ENCODE peak calls at places on chromosomes 1 and 21, in four cellular contexts. W is K562, N is HepG2, I is GM12878. A is an unnamed sample.

GRCh38 chr1:33634806-33635205 is 162.4 kb downstream of the ZSCAN20 start:
- DNase-seq in I (no peak), N (peak; percentile 14), W (peak; percentile 58), A (peak; percentile 75)

GRCh38 chr1:71046891-71047634 is 553 bp downstream of the PTGER3 start:
- DNase-seq in I (no peak), W (no peak), N (no peak), A (peak; percentile 38)

GRCh38 chr1:169550294-169550693 is 36.0 kb downstream of the F5 start:
- DNase-seq in N (peak; percentile 58), I (no peak), W (peak; percentile 30), A (no peak)

GRCh38 chr1:153550827-153551512 is 1.9 kb upstream of the S100A3 start:
- DNase-seq in W (no peak), N (no peak), I (no peak), A (no peak)

GRCh38 chr1:81305997-81306452 is 494.7 kb upstream of the ADGRL2 start:
- DNase-seq in N (no peak), W (no peak), I (no peak), A (no peak)

GRCh38 chr1:36006941-36007500 is 76.1 kb downstream of the AGO3 start:
- DNase-seq in I (no peak), N (no peak), W (no peak), A (no peak)

GRCh38 chr1:78035121-78035520 is 10.6 kb upstream of the GIPC2 start:
- DNase-seq in N (no peak), I (no peak), W (no peak), A (no peak)

GRCh38 chr1:209490013-209490412 is 93.5 kb upstream of the CAMK1G start:
- DNase-seq in I (no peak), W (no peak), N (no peak), A (no peak)

GRCh38 chr1:18239671-18240070 is 132.1 kb downstream of the IGSF21 start:
- DNase-seq in N (no peak), W (no peak), I (no peak), A (no peak)

GRCh38 chr1:1137256-1138045 is 21.6 kb upstream of the C1orf159 start:
- DNase-seq in W (peak; percentile 53), N (no peak), I (no peak), A (no peak)

GRCh38 chr1:100616121-100616621 is 78.2 kb downstream of the GPR88 start:
- DNase-seq in N (no peak), I (no peak), W (no peak), A (no peak)

GRCh38 chr1:100612540-100612939 is 74.6 kb downstream of the GPR88 start:
- DNase-seq in I (no peak), N (no peak), W (no peak), A (no peak)

GRCh38 chr1:100614570-100614969 is 76.6 kb downstream of the GPR88 start:
- DNase-seq in I (no peak), N (no peak), W (no peak), A (no peak)

GRCh38 chr1:100615686-100616085 is 77.7 kb downstream of the GPR88 start:
- DNase-seq in I (no peak), W (no peak), N (no peak), A (no peak)

DNA sequence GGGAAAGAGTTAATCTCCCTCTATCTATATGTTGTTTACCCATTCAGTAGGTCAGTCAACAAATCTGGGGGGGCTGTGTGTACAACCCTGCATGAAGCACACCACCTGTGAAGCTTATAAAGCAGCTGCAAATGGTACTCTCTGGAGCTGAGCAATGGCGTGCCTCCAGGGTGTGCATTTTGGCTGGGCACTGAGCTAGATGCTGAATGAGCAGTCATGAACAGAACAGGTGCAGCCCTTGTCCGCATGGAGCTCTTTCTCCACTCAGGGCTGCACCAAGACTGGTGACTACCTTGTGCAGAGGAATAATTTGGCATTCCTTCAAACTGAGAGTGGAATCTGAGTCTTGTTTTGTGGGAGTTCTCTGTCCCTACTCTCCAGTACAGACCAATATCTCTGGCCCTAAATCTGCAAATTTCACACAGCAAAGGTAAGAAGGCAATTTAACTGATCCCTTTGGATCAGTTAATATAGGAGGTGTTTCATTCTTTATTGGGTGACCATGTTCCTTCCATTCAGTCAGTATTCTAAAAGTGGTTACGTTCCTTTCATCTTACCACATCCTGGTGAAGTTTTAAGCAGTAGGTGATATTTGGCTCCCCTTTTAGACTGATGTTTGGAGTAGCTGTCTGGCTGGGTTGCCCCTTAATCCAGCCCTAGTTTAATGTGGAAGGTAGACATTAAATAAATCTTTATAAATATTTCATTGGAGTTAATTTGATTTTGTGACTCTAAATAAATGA is 76.0 kb downstream of the GPR88 start:
- DNase-seq in I (no peak), N (no peak), W (no peak), A (no peak)
- TF ChIP-seq CREM in I (no peak), N (no peak), W (no peak), A (no peak)

DNA sequence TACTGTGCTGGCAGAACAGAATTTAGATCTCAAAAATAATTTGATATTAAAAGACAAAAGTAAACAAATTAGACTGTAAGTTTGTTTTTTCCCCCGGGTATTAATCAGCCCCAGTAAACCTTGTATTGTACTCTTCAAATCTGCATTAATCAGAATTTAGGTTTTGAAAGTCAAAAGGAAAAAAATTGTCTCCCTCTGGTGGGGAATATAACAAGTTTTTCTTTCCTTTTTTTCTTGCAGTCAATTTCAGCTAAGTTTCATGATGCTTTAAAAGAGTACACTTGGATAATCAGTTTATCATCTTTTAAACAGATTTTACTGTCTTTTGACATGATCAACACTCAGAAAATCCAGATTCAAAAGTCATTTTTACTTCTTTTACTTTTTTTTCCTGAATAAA is 134.5 kb upstream of the PKN2 start:
- DNase-seq in N (no peak), I (no peak), W (no peak), A (no peak)
- TF ChIP-seq CTCF in N (no peak), I (no peak), W (peak; percentile 15), A (no peak)

GRCh38 chr1:10495942-10496341 is 21.2 kb downstream of the PEX14 start:
- DNase-seq in W (no peak), I (no peak), N (no peak), A (no peak)
- TF ChIP-seq CREM in W (no peak), I (no peak), N (no peak), A (no peak)

DNA sequence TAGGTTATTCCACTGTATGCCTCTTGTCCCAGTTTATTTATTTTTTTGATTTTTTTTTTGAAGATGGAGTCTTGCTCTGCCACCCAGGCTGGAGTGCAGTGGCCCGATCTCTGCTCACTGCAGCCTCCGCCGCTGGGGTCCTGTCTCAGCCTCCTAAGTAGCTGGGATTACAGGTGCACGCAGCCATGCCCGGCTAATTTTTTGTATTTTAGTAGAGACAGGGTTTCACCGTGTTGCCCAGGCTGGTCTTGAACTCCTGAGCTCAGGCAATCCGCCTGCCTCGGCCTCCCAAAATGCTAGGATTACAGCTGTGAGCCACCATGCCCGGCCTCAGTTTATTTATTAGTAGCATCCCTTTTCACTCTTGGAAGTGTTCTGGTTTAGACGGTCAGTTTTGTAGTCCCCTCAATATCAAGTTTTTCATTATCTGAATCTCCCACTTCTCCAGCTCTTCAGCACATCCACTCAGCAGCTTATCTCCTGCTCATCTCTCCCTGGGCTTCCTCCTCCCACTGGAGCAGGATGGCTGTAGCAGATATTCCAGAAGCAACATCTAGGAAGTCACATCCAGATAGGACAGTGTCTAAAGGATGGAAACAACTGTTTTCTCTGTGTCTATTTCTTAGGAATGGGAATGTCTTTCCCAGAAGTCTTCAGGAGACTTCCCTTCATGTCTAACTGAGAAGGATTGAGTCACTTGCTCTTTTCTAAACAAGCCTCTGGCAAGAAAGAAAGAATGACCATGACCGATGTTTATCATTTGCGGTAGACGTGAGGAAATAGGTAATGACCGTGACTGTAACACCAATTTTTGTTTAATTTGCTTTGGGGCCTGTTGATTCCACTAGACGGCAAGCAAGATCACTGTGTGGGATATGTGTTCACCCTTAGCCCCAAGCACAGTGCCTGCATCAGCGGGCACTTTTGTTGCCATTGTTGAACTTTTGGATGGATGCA is 14.4 kb downstream of the CCDC190 start:
- DNase-seq in W (no peak), I (no peak), N (no peak), A (no peak)
- TF ChIP-seq CTCF in W (no peak), I (no peak), N (no peak), A (no peak)

DNA sequence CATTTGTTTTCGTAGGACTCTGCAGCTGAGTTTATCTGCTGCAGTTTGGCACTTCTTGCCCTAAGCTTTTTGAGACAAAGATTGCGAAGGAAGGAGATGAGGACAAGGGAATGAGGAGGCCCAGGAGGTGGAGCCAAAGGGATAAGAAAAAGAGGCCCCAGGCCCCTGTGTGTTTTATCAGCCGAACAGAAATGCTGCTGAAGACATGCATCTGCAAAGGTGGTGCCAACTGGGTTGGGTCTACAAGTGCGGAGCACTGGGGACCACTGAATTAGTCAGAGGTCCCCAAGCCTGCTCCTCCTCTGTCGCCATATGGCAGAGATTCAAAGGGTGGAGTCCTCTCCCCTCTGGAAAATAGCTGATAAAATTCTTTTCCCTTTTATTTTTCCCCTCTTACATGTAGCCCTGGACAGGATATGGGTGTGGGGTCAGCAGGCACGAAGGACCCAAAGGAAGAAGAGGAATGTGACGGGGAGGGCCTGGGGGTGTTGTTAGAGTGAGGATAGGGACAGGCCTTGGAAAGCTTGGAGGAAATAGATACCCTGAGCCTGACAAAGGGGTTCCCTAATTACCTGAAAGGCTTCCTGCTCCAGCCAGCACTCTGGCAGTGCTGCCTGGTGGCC is 2.7 kb downstream of the CD34 start:
- DNase-seq in I (no peak), N (no peak), W (peak; percentile 51), A (no peak)
- TF ChIP-seq CREM in I (no peak), N (no peak), W (no peak), A (no peak)

GRCh38 chr21:29196021-29196663 is 65.7 kb downstream of the MAP3K7CL start:
- DNase-seq in I (peak; percentile 90), N (peak; percentile 70), W (peak; percentile 73), A (no peak)
- TF ChIP-seq CTCF in I (peak; percentile 49), N (no peak), W (peak; percentile 66), A (no peak)